ENCODE peak calls at places on chromosomes 5 and 9, in eight cellular contexts. K is vagina, L is upper lobe of left lung, D is IMR-90, A is heart left ventricle, T is esophagus squamous epithelium, B is tibial nerve, R is K562. O is an unnamed sample. For H3K27me3, the result is how much of the 10 kb centered on the place peaks cover.

GRCh38 chr5:166595274-166595951 is 1696.0 kb upstream of the WWC1 start:
- DNase-seq in A (no peak), R (no peak), T (no peak), D (no peak), L (no peak), K (no peak), B (no peak), O (no peak)

GRCh38 chr9:21549251-21549765 is 67.2 kb upstream of the IFNE start:
- DNase-seq in T (no peak), D (peak), B (no peak), K (no peak), A (no peak), L (no peak), R (no peak), O (peak)

GRCh38 chr5:137565450-137565849 is 66.3 kb upstream of the SPOCK1 start:
- DNase-seq in L (no peak), D (peak), R (no peak), T (no peak), B (no peak), K (no peak), A (no peak), O (no peak)

GRCh38 chr5:140795259-140795641 is 598 bp downstream of the PCDHA2 start:
- DNase-seq in R (no peak), A (no peak), D (no peak), B (no peak), L (no peak), T (no peak), K (no peak), O (no peak)

GRCh38 chr5:147935032-147935431 is 28.7 kb upstream of the C5orf46 start:
- DNase-seq in L (no peak), B (peak), A (no peak), K (no peak), R (no peak), T (no peak), D (peak), O (no peak)

GRCh38 chr5:27011274-27011673 is 27.1 kb downstream of the CDH9 start:
- DNase-seq in T (no peak), B (no peak), D (no peak), R (no peak), K (no peak), L (no peak), A (no peak), O (no peak)

GRCh38 chr5:172939045-172939444 is 20.2 kb upstream of the RPL26L1 start:
- DNase-seq in B (no peak), R (peak), T (no peak), L (no peak), D (peak), A (no peak), K (no peak), O (no peak)

GRCh38 chr5:68730220-68731010 is 363.4 kb upstream of the SLC30A5 start:
- DNase-seq in K (no peak), B (peak), R (no peak), L (no peak), T (no peak), A (peak), D (peak), O (no peak)

GRCh38 chr5:7453947-7454346 is 58.0 kb downstream of the ADCY2 start:
- DNase-seq in T (no peak), B (no peak), R (no peak), A (no peak), D (no peak), K (no peak), L (no peak), O (no peak)

GRCh38 chr9:79711874-79712273 is 140.1 kb downstream of the TLE4 start:
- DNase-seq in A (no peak), K (no peak), R (no peak), B (no peak), L (no peak), T (no peak), D (no peak), O (no peak)

GRCh38 chr5:98735806-98736507 is 37.5 kb upstream of the RGMB start:
- DNase-seq in D (peak), B (no peak), L (no peak), A (no peak), T (no peak), K (no peak), R (no peak), O (no peak)

GRCh38 chr5:41869150-41869738 is 981 bp downstream of the OXCT1 start:
- DNase-seq in D (peak), T (no peak), L (peak), R (peak), A (peak), K (no peak), B (peak), O (peak)

GRCh38 chr9:13552606-13553215 is 273.2 kb upstream of the MPDZ start:
- DNase-seq in R (no peak), D (no peak), A (no peak), L (no peak), K (no peak), B (no peak), T (no peak), O (no peak)

GRCh38 chr5:30131-30530 is 61.8 kb upstream of the PLEKHG4B start:
- DNase-seq in B (no peak), T (no peak), A (no peak), R (no peak), L (no peak), K (no peak), D (no peak), O (no peak)

GRCh38 chr5:177357459-177358332 is at the start of gene RGS14:
- DNase-seq in R (no peak), B (peak), A (peak), K (no peak), T (no peak), L (peak), D (peak), O (peak)

GRCh38 chr5:13957032-13957645 is 12.7 kb upstream of the DNAH5 start:
- DNase-seq in D (peak), A (no peak), K (no peak), B (no peak), R (peak), T (no peak), L (no peak), O (no peak)

GRCh38 chr5:108375768-108376167 is 6.1 kb downstream of the FBXL17 start:
- DNase-seq in A (no peak), K (no peak), L (no peak), R (no peak), T (no peak), D (no peak), B (no peak), O (no peak)

GRCh38 chr5:34655354-34655991 is 655 bp upstream of the RAI14 start:
- DNase-seq in T (no peak), A (peak), K (no peak), D (peak), L (no peak), B (peak), R (peak), O (peak)

GRCh38 chr9:95342571-95342970 is 25.1 kb upstream of the FANCC start:
- DNase-seq in T (no peak), A (no peak), K (no peak), D (no peak), L (peak), B (no peak), R (no peak), O (no peak)

GRCh38 chr5:1103505-1104326 is 8.1 kb downstream of the SLC12A7 start:
- DNase-seq in R (peak), B (peak), K (no peak), D (no peak), A (peak), T (no peak), L (peak), O (peak)

GRCh38 chr5:83965431-83965830 is 244.8 kb upstream of the HAPLN1 start:
- DNase-seq in L (no peak), K (no peak), T (no peak), D (no peak), A (no peak), B (no peak), R (no peak), O (no peak)

GRCh38 chr5:6760003-6760402 is 46.8 kb downstream of the TENT4A start:
- DNase-seq in L (no peak), A (no peak), B (no peak), K (no peak), R (no peak), D (no peak), T (no peak), O (no peak)

DNA sequence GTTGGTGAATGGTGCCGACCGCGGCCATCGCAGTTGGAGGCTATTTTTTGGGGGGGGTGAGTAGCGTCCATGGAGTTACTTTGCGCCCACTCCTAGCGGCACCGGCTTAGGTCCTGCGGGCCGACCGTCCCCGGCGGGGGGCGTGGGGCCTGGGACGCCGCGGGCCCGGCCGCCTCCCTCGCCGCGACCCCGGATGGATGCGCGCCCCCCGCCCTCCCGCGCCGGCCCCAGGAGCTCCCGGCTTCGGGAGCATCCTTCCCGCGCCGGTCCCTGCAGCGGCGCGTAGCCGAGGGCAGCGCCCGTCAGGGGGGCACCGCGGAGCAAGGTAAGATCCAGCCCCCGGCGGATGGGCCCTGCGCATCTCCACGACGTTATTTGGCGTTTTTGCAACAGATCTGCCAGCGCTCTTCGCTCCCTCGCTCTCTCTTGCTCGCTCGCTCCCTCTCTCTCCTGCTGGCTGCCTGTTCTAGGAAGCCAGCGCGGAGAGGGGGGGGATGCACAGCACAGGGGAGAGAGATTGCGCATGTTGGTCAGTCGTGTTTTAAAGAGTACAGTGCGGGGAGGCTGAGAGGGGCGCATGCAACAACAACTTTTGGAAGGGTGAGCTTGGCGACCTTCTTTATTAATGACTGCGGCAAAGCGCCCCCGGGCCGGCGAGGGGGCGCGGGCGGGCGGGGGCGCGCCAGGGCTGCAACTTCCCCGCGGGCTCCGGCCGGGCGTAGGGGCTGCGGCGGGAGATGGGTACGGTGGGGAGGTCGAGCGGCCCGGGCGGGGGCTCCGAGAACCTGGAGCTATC is 415 bp downstream of the JADE2 start:
- DNase-seq in B (peak), A (peak), T (no peak), L (peak), D (peak), R (peak), K (no peak), O (peak)
- TF ChIP-seq POLR2A in B (no peak), A (peak), T (no peak), L (no peak), D (peak), R (no peak), K (no peak), O (peak)

GRCh38 chr5:174706997-174707548 is 17.3 kb upstream of the MSX2 start:
- DNase-seq in D (peak), T (no peak), R (no peak), K (no peak), A (no peak), B (no peak), L (no peak), O (no peak)

GRCh38 chr5:174707671-174708070 is 16.7 kb upstream of the MSX2 start:
- DNase-seq in K (no peak), T (no peak), B (no peak), R (no peak), D (no peak), A (no peak), L (no peak), O (no peak)

DNA sequence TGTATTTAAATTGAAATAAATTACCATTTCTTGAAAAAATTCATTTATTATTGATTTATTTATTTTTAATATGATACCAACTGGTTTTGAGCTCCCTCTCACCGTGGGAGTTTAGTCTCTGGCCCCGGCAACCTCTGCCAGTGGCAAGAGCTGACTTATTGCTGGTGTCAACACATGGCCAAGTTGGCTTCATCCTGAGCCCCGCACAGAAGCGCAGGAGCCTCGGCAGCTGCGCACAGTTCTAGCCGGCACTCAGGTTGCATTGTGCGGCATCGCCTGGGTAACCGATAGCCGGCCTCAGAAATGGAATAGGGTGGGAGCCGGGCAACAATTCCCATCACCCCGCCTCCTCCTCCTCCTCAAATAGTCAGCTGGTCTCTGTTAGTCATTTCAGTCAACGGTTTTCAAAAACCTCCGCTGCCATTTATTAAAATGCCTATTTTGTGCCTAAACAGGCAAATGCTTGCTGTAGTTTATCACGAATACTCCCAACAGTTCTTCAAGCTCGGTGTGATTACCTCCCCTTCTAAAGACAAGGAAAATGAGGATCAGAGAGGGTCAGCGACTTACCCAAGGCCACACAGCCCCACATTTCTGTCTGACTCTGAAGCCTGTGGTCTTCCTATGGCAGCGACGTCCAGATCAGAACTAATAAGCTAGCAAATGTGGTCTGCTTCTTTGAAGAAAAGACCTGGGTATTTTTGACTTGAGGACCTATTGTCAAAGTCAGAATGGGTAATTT is 15.7 kb upstream of the MSX2 start:
- DNase-seq in T (no peak), B (no peak), R (no peak), K (no peak), A (no peak), L (no peak), D (no peak), O (no peak)
- H3K27me3 ChIP-seq in T (under half), B (under half), R (under half), K (under half), A (under half), L (under half), D (under half), O (under half)

DNA sequence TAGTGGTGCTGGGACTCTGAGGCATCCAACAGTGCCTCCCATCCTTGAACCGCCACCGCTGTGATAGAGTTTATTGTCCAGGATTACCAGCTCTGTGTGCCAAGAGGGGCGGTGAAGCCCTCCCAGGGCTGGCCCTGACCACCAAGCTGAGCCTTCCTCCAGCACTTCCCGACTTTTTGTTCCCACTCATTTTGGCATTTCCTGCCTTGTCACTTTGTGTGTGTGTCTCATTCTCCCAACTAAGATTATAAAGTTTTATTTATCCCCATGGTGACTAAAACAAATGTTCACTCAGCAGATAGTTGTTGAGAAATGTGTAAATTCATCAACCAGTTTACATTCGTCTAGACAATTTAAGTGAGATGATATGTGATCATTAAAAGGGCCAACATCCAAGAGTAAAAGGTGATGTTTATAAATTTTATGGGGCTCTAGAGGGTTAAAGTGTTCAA is 2.5 kb downstream of the F2R start:
- DNase-seq in L (no peak), T (no peak), K (no peak), A (no peak), R (no peak), B (no peak), D (peak), O (no peak)
- TF ChIP-seq POLR2A in L (no peak), T (no peak), K (no peak), A (no peak), R (no peak), B (no peak), D (no peak), O (no peak)

GRCh38 chr5:66595877-66596790 is at the start of gene MAST4:
- DNase-seq in A (peak), B (peak), D (peak), K (no peak), T (no peak), L (peak), R (peak), O (peak)
- H3K27me3 ChIP-seq in A (under half), B (half or more), D (under half), K (under half), T (under half), L (under half), R (under half), O (half or more)

GRCh38 chr9:108812388-108812787 is 43.4 kb downstream of the ACTL7B start:
- DNase-seq in T (no peak), B (no peak), R (no peak), K (no peak), D (no peak), A (no peak), L (no peak), O (no peak)

GRCh38 chr9:108816037-108816436 is 39.7 kb downstream of the ACTL7B start:
- DNase-seq in B (no peak), A (peak), D (no peak), K (no peak), L (peak), T (no peak), R (no peak), O (no peak)

GRCh38 chr9:108811944-108812343 is 43.8 kb downstream of the ACTL7B start:
- DNase-seq in T (no peak), L (no peak), D (no peak), B (no peak), K (no peak), A (no peak), R (no peak), O (no peak)

GRCh38 chr9:108813951-108814601 is 41.7 kb downstream of the ACTL7B start:
- DNase-seq in A (no peak), T (no peak), D (no peak), L (no peak), R (no peak), K (no peak), B (no peak), O (no peak)

GRCh38 chr9:108815156-108815555 is 40.6 kb downstream of the ACTL7B start:
- DNase-seq in T (no peak), B (no peak), R (no peak), A (no peak), K (no peak), L (no peak), D (no peak), O (no peak)
- TF ChIP-seq POLR2A in T (no peak), B (no peak), R (no peak), A (no peak), K (no peak), L (no peak), D (no peak), O (no peak)

O was measured in transverse colon.